ENCODE peak calls at places on chromosomes 13 and 19, in seven cellular contexts. T is NCI-H1105; X is activated CD4-positive, alpha-beta T cell treated with anti-CD3 and anti-CD28 coated beads for 48 hours; H is breast epithelium; I is activated T-helper 1 cell treated with anti-CD3 and anti-CD28 coated beads, Interleukin-12 subunit alpha, Interleukin-12 subunit beta, Interleukin-2, Interleukin-4 antibody, amounts not matched to agents 30 ng/mL and 10 ng/mL and 1 ng/mL, durations not matched to agents 14 hours and 24 hours and 36 hours; R is skeletal muscle cell; Y is uterus. D is an unnamed sample.

GRCh38 chr13:97855570-97855970 is 97.9 kb upstream of the IPO5 start:
- DNase-seq in T (peak), X (peak), H (no peak), I (no peak), R (peak), Y (peak), D (peak)

GRCh38 chr13:24341439-24341838 is 32.1 kb downstream of the C1QTNF9 start:
- DNase-seq in T (no peak), X (no peak), H (no peak), I (no peak), R (peak), Y (no peak), D (no peak)

GRCh38 chr19:29626386-29626785 is 20.3 kb downstream of the POP4 start:
- DNase-seq in T (no peak), X (no peak), H (no peak), I (no peak), R (no peak), Y (no peak), D (no peak)

GRCh38 chr19:33080761-33081681 is at the start of gene GPATCH1:
- DNase-seq in T (peak), X (peak), H (peak), I (peak), R (peak), Y (peak), D (no peak)

GRCh38 chr13:75838366-75839017 is 202.4 kb downstream of the LMO7 start:
- DNase-seq in T (no peak), X (no peak), H (no peak), I (no peak), R (no peak), Y (no peak), D (no peak)

GRCh38 chr13:18978447-18978846 is 203.2 kb downstream of the TUBA3C start:
- DNase-seq in T (no peak), X (no peak), H (no peak), I (no peak), R (no peak), Y (no peak), D (no peak)

GRCh38 chr13:65593298-65593874 is 1636.8 kb downstream of the PCDH9 start:
- DNase-seq in T (no peak), X (no peak), H (no peak), I (no peak), R (no peak), Y (no peak), D (no peak)

GRCh38 chr19:36528921-36529518 is 949 bp upstream of the ZNF260 start:
- DNase-seq in T (no peak), X (peak), H (no peak), I (peak), R (no peak), Y (no peak), D (no peak)

GRCh38 chr19:23557381-23557780 is 129.6 kb downstream of the ZNF675 start:
- DNase-seq in T (no peak), X (no peak), H (no peak), I (no peak), R (no peak), Y (no peak), D (no peak)

GRCh38 chr13:100409132-100409531 is 179.5 kb downstream of the GGACT start:
- DNase-seq in T (no peak), X (no peak), H (no peak), I (no peak), R (no peak), Y (no peak), D (no peak)

GRCh38 chr19:57088125-57088524 is 31.7 kb upstream of the USP29 start:
- DNase-seq in T (no peak), X (no peak), H (no peak), I (no peak), R (no peak), Y (no peak), D (no peak)

GRCh38 chr13:27211771-27212364 is 39.5 kb upstream of the RPL21 start:
- DNase-seq in T (no peak), X (no peak), H (no peak), I (no peak), R (peak), Y (no peak), D (peak)

GRCh38 chr13:20544186-20544914 is 18.7 kb upstream of the CRYL1 start:
- DNase-seq in T (no peak), X (no peak), H (no peak), I (no peak), R (no peak), Y (no peak), D (no peak)

GRCh38 chr13:104301216-104301975 is 1235.2 kb upstream of the SLC10A2 start:
- DNase-seq in T (peak), X (no peak), H (no peak), I (no peak), R (no peak), Y (no peak), D (no peak)

GRCh38 chr13:102394158-102395053 is 7.4 kb downstream of the FGF14 start:
- DNase-seq in T (peak), X (peak), H (peak), I (peak), R (peak), Y (peak), D (no peak)

GRCh38 chr19:1252221-1252817 is 3.9 kb downstream of the MIDN start:
- DNase-seq in T (no peak), X (peak), H (peak), I (no peak), R (peak), Y (peak), D (no peak)

GRCh38 chr19:28465317-28466086 is 747.4 kb downstream of the UQCRFS1 start:
- DNase-seq in T (no peak), X (no peak), H (no peak), I (peak), R (no peak), Y (no peak), D (no peak)

GRCh38 chr13:37701972-37702371 is 103.4 kb upstream of the POSTN start:
- DNase-seq in T (no peak), X (no peak), H (no peak), I (no peak), R (peak), Y (peak), D (peak)

GRCh38 chr13:49502954-49503353 is 7.2 kb downstream of the PHF11 start:
- DNase-seq in T (no peak), X (no peak), H (no peak), I (no peak), R (no peak), Y (peak), D (no peak)

GRCh38 chr19:2333027-2333806 is 4.7 kb downstream of the SPPL2B start:
- DNase-seq in T (peak), X (no peak), H (no peak), I (no peak), R (no peak), Y (no peak), D (no peak)

GRCh38 chr19:1251503-1252220 is 3.3 kb downstream of the MIDN start:
- DNase-seq in T (no peak), X (peak), H (no peak), I (peak), R (no peak), Y (no peak), D (no peak)

GRCh38 chr19:34962281-34962944 is 1.6 kb downstream of the ZNF792 start:
- DNase-seq in T (no peak), X (no peak), H (no peak), I (no peak), R (no peak), Y (peak), D (no peak)

GRCh38 chr13:27599845-27600553 is 20.3 kb downstream of the LNX2 start:
- DNase-seq in T (no peak), X (no peak), H (no peak), I (no peak), R (peak), Y (no peak), D (peak)

GRCh38 chr13:99766641-99767045 is 204.9 kb downstream of the ZIC5 start:
- DNase-seq in T (no peak), X (no peak), H (no peak), I (no peak), R (no peak), Y (no peak), D (no peak)

GRCh38 chr19:56110515-56111448 is 10.3 kb downstream of the ZNF787 start:
- DNase-seq in T (no peak), X (no peak), H (no peak), I (no peak), R (no peak), Y (no peak), D (no peak)